ENCODE peak calls at places on chromosome 20, in eight cellular contexts. G, W, L, Y, Z, N, F and X are unnamed samples.

GRCh38 chr20:23680151-23680550 is 8.7 kb downstream of the CST4 start:
- DNase-seq in G (no peak), W (peak), L (no peak), Y (no peak), Z (no peak), N (no peak), F (no peak), X (no peak)

GRCh38 chr20:60056345-60057122 is 98.3 kb downstream of the CDH26 start:
- DNase-seq in G (no peak), W (no peak), L (no peak), Y (peak), Z (no peak), N (no peak), F (no peak), X (no peak)

GRCh38 chr20:728022-728944 is 40.0 kb downstream of the SLC52A3 start:
- DNase-seq in G (peak), W (no peak), L (peak), Y (peak), Z (peak), N (peak), F (peak), X (peak)

GRCh38 chr20:57686931-57687652 is 22.7 kb downstream of the PMEPA1 start:
- DNase-seq in G (no peak), W (no peak), L (peak), Y (peak), Z (peak), N (no peak), F (no peak), X (no peak)

GRCh38 chr20:54668271-54669053 is 193.1 kb downstream of the DOK5 start:
- DNase-seq in G (no peak), W (no peak), L (no peak), Y (peak), Z (no peak), N (no peak), F (peak), X (no peak)

GRCh38 chr20:53116733-53117132 is 144.6 kb downstream of the TSHZ2 start:
- DNase-seq in G (no peak), W (no peak), L (no peak), Y (no peak), Z (no peak), N (no peak), F (no peak), X (no peak)

GRCh38 chr20:26216025-26216424 is 519.4 kb upstream of the ZNF337 start:
- DNase-seq in G (no peak), W (no peak), L (no peak), Y (no peak), Z (no peak), N (no peak), F (no peak), X (no peak)

GRCh38 chr20:62066339-62066982 is 780 bp upstream of the TAF4 start:
- DNase-seq in G (no peak), W (peak), L (peak), Y (no peak), Z (peak), N (peak), F (peak), X (peak)

GRCh38 chr20:51462566-51463276 is 79.8 kb downstream of the NFATC2 start:
- DNase-seq in G (peak), W (peak), L (peak), Y (no peak), Z (no peak), N (peak), F (no peak), X (peak)

GRCh38 chr20:48697845-48698491 is 129.8 kb downstream of the PREX1 start:
- DNase-seq in G (peak), W (peak), L (peak), Y (no peak), Z (peak), N (peak), F (peak), X (peak)

GRCh38 chr20:48827880-48828733 is at the start of gene PREX1:
- DNase-seq in G (no peak), W (peak), L (peak), Y (peak), Z (peak), N (peak), F (peak), X (peak)

GRCh38 chr20:19828233-19828632 is 70.2 kb downstream of the RIN2 start:
- DNase-seq in G (peak), W (no peak), L (no peak), Y (no peak), Z (peak), N (no peak), F (no peak), X (peak)

GRCh38 chr20:64145458-64146300 is 18.6 kb upstream of the MYT1 start:
- DNase-seq in G (no peak), W (peak), L (no peak), Y (no peak), Z (no peak), N (no peak), F (peak), X (no peak)

GRCh38 chr20:42612262-42612661 is 577.4 kb downstream of the PTPRT start:
- DNase-seq in G (no peak), W (no peak), L (no peak), Y (no peak), Z (no peak), N (no peak), F (no peak), X (no peak)

GRCh38 chr20:10596726-10597125 is 77.1 kb downstream of the JAG1 start:
- DNase-seq in G (no peak), W (no peak), L (no peak), Y (no peak), Z (no peak), N (no peak), F (no peak), X (no peak)

GRCh38 chr20:58714923-58715708 is 22.5 kb downstream of the NPEPL1 start:
- DNase-seq in G (no peak), W (no peak), L (no peak), Y (no peak), Z (no peak), N (no peak), F (no peak), X (no peak)

GRCh38 chr20:4512891-4513550 is 208.7 kb upstream of the PRND start:
- DNase-seq in G (no peak), W (no peak), L (no peak), Y (no peak), Z (peak), N (no peak), F (no peak), X (no peak)

GRCh38 chr20:43914286-43914685 is 366 bp upstream of the TOX2 start:
- DNase-seq in G (no peak), W (no peak), L (no peak), Y (no peak), Z (no peak), N (no peak), F (no peak), X (no peak)

GRCh38 chr20:25145131-25145530 is 50.4 kb upstream of the ENTPD6 start:
- DNase-seq in G (no peak), W (no peak), L (no peak), Y (no peak), Z (no peak), N (no peak), F (no peak), X (peak)

GRCh38 chr20:59121714-59122376 is 41.8 kb upstream of the ZNF831 start:
- DNase-seq in G (no peak), W (no peak), L (no peak), Y (no peak), Z (no peak), N (no peak), F (no peak), X (no peak)

GRCh38 chr20:6769953-6770831 is 2.7 kb downstream of the BMP2 start:
- DNase-seq in G (no peak), W (peak), L (no peak), Y (no peak), Z (no peak), N (peak), F (no peak), X (no peak)

GRCh38 chr20:4898282-4898681 is 103.0 kb downstream of the SLC23A2 start:
- DNase-seq in G (no peak), W (peak), L (no peak), Y (no peak), Z (peak), N (no peak), F (no peak), X (no peak)

GRCh38 chr20:38990728-38991127 is 28.6 kb downstream of the DHX35 start:
- DNase-seq in G (no peak), W (no peak), L (no peak), Y (no peak), Z (no peak), N (no peak), F (no peak), X (no peak)

GRCh38 chr20:3358676-3359340 is 48.7 kb downstream of the DNAAF9 start:
- DNase-seq in G (no peak), W (no peak), L (no peak), Y (no peak), Z (peak), N (no peak), F (peak), X (peak)

GRCh38 chr20:32509639-32510066 is 75.5 kb downstream of the NOL4L start:
- DNase-seq in G (no peak), W (peak), L (no peak), Y (no peak), Z (peak), N (no peak), F (peak), X (no peak)

GRCh38 chr20:32960222-32960518 is 44.1 kb downstream of the SUN5 start:
- DNase-seq in G (no peak), W (no peak), L (no peak), Y (no peak), Z (no peak), N (no peak), F (no peak), X (no peak)

GRCh38 chr20:55744896-55745295 is 260.4 kb downstream of the CBLN4 start:
- DNase-seq in G (no peak), W (no peak), L (no peak), Y (no peak), Z (no peak), N (no peak), F (no peak), X (no peak)

GRCh38 chr20:42483694-42484303 is 705.9 kb downstream of the PTPRT start:
- DNase-seq in G (no peak), W (no peak), L (no peak), Y (no peak), Z (peak), N (no peak), F (peak), X (peak)